ENCODE peak calls at places on chromosomes 1 and 21, in four cellular contexts. H is transverse colon, X is breast epithelium, P is stomach. S is an unnamed sample.

GRCh38 chr1:180652791-180653190 is 21.0 kb downstream of the XPR1 start:
- DNase-seq in H (no peak), X (no peak), P (no peak), S (no peak)

GRCh38 chr1:190001187-190001586 is 476.5 kb downstream of the BRINP3 start:
- DNase-seq in H (no peak), X (no peak), P (no peak), S (no peak)

GRCh38 chr1:92466702-92467101 is 20.0 kb downstream of the GFI1 start:
- DNase-seq in H (no peak), X (no peak), P (no peak), S (no peak)

GRCh38 chr1:6523566-6523965 is 30.7 kb downstream of the NOL9 start:
- DNase-seq in H (no peak), X (no peak), P (no peak), S (no peak)

GRCh38 chr1:150322310-150322709 is 977 bp downstream of the PRPF3 start:
- DNase-seq in H (no peak), X (no peak), P (no peak), S (no peak)

GRCh38 chr1:207904377-207904902 is 6.5 kb downstream of the CD34 start:
- DNase-seq in H (no peak), X (no peak), P (no peak), S (no peak)

GRCh38 chr1:216665381-216665780 is 57.8 kb downstream of the ESRRG start:
- DNase-seq in H (no peak), X (no peak), P (no peak), S (no peak)

GRCh38 chr1:29325675-29326074 is 89.4 kb downstream of the PTPRU start:
- DNase-seq in H (no peak), X (no peak), P (no peak), S (no peak)

DNA sequence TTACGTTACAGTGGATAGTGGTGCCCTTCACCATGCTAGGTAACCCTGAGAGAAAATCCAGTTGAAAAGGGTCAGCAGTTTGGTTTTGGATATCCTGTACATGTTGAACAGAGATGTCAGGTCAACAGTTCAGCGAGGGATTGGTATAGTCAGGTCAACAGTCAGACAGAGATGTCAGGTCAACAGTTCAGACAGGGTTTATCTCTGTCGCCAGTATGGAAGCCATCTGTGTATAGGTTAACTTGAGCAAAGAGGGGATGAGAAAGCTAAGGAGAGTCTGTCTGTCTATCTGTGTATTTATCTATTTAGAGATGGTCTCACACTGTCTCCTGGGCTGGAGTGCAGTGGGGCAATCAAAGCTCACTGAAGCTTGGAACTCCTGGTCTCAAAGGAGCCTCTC is 17.7 kb downstream of the DHDDS start:
- DNase-seq in H (no peak), X (no peak), P (no peak), S (no peak)
- TF ChIP-seq POLR2AphosphoS5 in H (no peak), X (no peak), P (no peak), S (no peak)

GRCh38 chr1:39214998-39215873 is 10.7 kb downstream of the MACF1 start:
- DNase-seq in H (peak), X (no peak), P (no peak), S (no peak)
- H3K4me3 ChIP-seq in H (peak), X (peak), P (peak), S (peak)

DNA sequence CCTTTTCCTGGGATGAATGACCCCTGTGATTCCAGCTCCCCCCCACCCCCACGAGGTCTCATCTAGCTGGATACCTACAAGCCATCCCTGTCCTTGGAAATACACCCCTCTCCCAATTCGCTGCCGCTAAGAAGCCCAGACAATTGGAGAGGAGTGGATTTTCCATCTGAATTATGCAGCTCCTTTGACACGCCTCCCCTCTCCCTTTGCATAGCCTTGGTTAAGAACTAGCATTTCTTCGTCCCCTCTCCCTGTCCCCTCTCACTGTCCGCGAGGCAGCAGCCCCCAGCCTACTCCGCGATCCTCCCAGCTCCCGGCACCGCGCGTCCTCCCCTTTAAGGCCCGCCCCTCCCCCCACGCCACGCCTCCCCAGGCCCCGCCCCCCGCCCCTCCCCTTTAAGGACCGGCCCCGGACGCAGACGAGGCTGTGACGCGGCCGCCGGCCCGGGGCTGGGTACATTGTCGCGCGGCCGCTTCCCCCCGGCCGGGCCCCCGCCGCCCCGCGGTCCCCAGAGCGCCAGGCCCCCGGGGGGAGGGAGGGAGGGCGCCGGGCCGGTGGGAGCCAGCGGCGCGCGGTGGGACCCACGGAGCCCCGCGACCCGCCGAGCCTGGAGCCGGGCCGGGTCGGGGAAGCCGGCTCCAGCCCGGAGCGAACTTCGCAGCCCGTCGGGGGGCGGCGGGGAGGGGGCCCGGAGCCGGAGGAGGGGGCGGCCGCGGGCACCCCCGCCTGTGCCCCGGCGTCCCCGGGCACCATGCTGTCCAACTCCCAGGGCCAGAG is at the start of gene MAPKAPK2:
- DNase-seq in H (peak), X (peak), P (peak), S (peak)
- TF ChIP-seq POLR2A in H (no peak), X (no peak), P (no peak), S (no peak)

GRCh38 chr21:44485254-44485793 is 30.0 kb downstream of the LRRC3 start:
- DNase-seq in H (no peak), X (no peak), P (no peak), S (no peak)
- TF ChIP-seq POLR2AphosphoS5 in H (no peak), X (no peak), P (no peak), S (no peak)

GRCh38 chr1:97764991-97765390 is 155.8 kb downstream of the DPYD start:
- DNase-seq in H (no peak), X (no peak), P (no peak), S (no peak)

GRCh38 chr1:97761637-97762036 is 159.2 kb downstream of the DPYD start:
- DNase-seq in H (no peak), X (no peak), P (no peak), S (no peak)

GRCh38 chr1:97758589-97759057 is 162.2 kb downstream of the DPYD start:
- DNase-seq in H (no peak), X (no peak), P (no peak), S (no peak)

GRCh38 chr1:97759078-97759477 is 161.8 kb downstream of the DPYD start:
- DNase-seq in H (no peak), X (no peak), P (no peak), S (no peak)
- H3K4me3 ChIP-seq in H (no peak), X (no peak), P (no peak), S (no peak)

GRCh38 chr21:29316029-29316742 is 17.5 kb downstream of the BACH1 start:
- DNase-seq in H (no peak), X (no peak), P (no peak), S (no peak)
- TF ChIP-seq POLR2A in H (no peak), X (no peak), P (no peak), S (no peak)

GRCh38 chr1:156571959-156572662 is at the start of gene IQGAP3:
- DNase-seq in H (peak), X (peak), P (peak), S (no peak)

GRCh38 chr1:156566436-156566835 is 5.9 kb downstream of the IQGAP3 start:
- DNase-seq in H (no peak), X (no peak), P (no peak), S (no peak)

GRCh38 chr1:156574039-156574633 is 1.8 kb upstream of the IQGAP3 start:
- DNase-seq in H (no peak), X (no peak), P (no peak), S (no peak)

GRCh38 chr1:156572663-156573018 is 276 bp upstream of the IQGAP3 start:
- DNase-seq in H (no peak), X (no peak), P (no peak), S (no peak)

GRCh38 chr1:156571261-156571958 is 955 bp downstream of the IQGAP3 start:
- DNase-seq in H (no peak), X (no peak), P (no peak), S (no peak)
- TF ChIP-seq POLR2AphosphoS5 in H (peak), X (no peak), P (no peak), S (no peak)

S was measured in esophagus muscularis mucosa.